ENCODE peak calls at places on chromosome 18, in eight cellular contexts. P, S, Z, X, D, O, E and M are unnamed samples.

GRCh38 chr18:55301196-55301540 is 286.8 kb downstream of the TCF4 start:
- DNase-seq in O (no peak), P (no peak), S (no peak), Z (no peak), X (no peak), D (no peak), E (no peak), M (no peak)

GRCh38 chr18:6624729-6625308 is 104.7 kb upstream of the ARHGAP28 start:
- DNase-seq in P (peak; percentile 45), Z (peak; percentile 49), X (no peak), O (peak; percentile 35), E (no peak), S (no peak), D (peak; percentile 21), M (peak; percentile 22)

GRCh38 chr18:34729264-34729663 is 19.2 kb downstream of the DTNA start:
- DNase-seq in O (peak; percentile 50), E (no peak), Z (peak; percentile 41), P (peak; percentile 49), D (no peak), X (peak; percentile 47), S (no peak), M (peak; percentile 20)

GRCh38 chr18:14025306-14025940 is 106.8 kb downstream of the ZNF519 start:
- DNase-seq in E (no peak), D (no peak), S (no peak), P (no peak), X (no peak), O (no peak), Z (no peak), M (no peak)

GRCh38 chr18:54192900-54193299 is 31.6 kb downstream of the MBD2 start:
- DNase-seq in X (no peak), D (no peak), O (peak; percentile 14), S (no peak), Z (no peak), P (no peak), E (no peak), M (no peak)

GRCh38 chr18:35060092-35060491 is 18.9 kb downstream of the MAPRE2 start:
- DNase-seq in S (no peak), O (no peak), X (no peak), P (no peak), E (no peak), Z (no peak), D (no peak), M (no peak)

GRCh38 chr18:77099501-77100370 is 32.8 kb downstream of the MBP start:
- DNase-seq in S (no peak), P (no peak), X (no peak), Z (no peak), O (no peak), D (no peak), E (no peak), M (no peak)

GRCh38 chr18:34222396-34223163 is 2.1 kb downstream of the NOL4 start:
- DNase-seq in S (peak; percentile 54), O (peak; percentile 54), D (no peak), E (no peak), P (no peak), X (peak; percentile 65), Z (no peak), M (no peak)

GRCh38 chr18:53254265-53254664 is 914.3 kb downstream of the DCC start:
- DNase-seq in E (no peak), X (no peak), O (no peak), P (no peak), S (no peak), D (no peak), Z (no peak), M (no peak)

GRCh38 chr18:22962004-22962403 is 28.9 kb downstream of the RBBP8 start:
- DNase-seq in E (no peak), S (no peak), O (no peak), Z (no peak), X (no peak), D (no peak), P (no peak), M (no peak)

GRCh38 chr18:48294894-48295585 is 114.1 kb downstream of the ZBTB7C start:
- DNase-seq in Z (no peak), O (no peak), P (no peak), X (no peak), S (peak; percentile 19), E (no peak), D (no peak), M (no peak)

GRCh38 chr18:58135806-58136331 is 91.8 kb downstream of the NEDD4L start:
- DNase-seq in Z (peak; percentile 76), S (no peak), O (peak; percentile 77), P (peak; percentile 60), X (peak; percentile 48), E (peak; percentile 54), D (peak; percentile 69), M (peak; percentile 59)

GRCh38 chr18:58307441-58307840 is 263.4 kb downstream of the NEDD4L start:
- DNase-seq in P (no peak), Z (no peak), X (no peak), E (no peak), D (no peak), O (no peak), S (no peak), M (no peak)

GRCh38 chr18:55048892-55049291 is 89.6 kb upstream of the CCDC68 start:
- DNase-seq in E (no peak), P (peak; percentile 11), Z (peak; percentile 66), D (peak; percentile 15), X (no peak), S (no peak), O (peak; percentile 77), M (peak; percentile 50)